ENCODE peak calls at places on chromosomes 12 and 14, in eight cellular contexts. One of them, this sample, is unnamed.

GRCh38 chr12:113347892-113348291 is 10.5 kb upstream of the PLBD2 start:
- DNase-seq in tibial artery: no peak
- DNase-seq in body of pancreas: no peak
- DNase-seq in mesendoderm: no peak
- DNase-seq in heart left ventricle: no peak
- DNase-seq in GM23248: no peak
- DNase-seq in pancreas: no peak
- DNase-seq in psoas muscle: no peak
- DNase-seq in this sample: no peak

GRCh38 chr12:3552726-3553045 is 61.7 kb downstream of the PRMT8 start:
- DNase-seq in tibial artery: no peak
- DNase-seq in body of pancreas: no peak
- DNase-seq in mesendoderm: no peak
- DNase-seq in heart left ventricle: no peak
- DNase-seq in GM23248: no peak
- DNase-seq in pancreas: no peak
- DNase-seq in psoas muscle: no peak
- DNase-seq in this sample: peak; percentile 16

GRCh38 chr12:89439946-89440345 is 84.7 kb downstream of the GALNT4 start:
- DNase-seq in tibial artery: no peak
- DNase-seq in body of pancreas: no peak
- DNase-seq in mesendoderm: no peak
- DNase-seq in heart left ventricle: no peak
- DNase-seq in GM23248: peak; percentile 79
- DNase-seq in pancreas: no peak
- DNase-seq in psoas muscle: no peak
- DNase-seq in this sample: no peak

GRCh38 chr14:36521598-36522345 is 1.7 kb upstream of the NKX2-1 start:
- DNase-seq in tibial artery: no peak
- DNase-seq in body of pancreas: no peak
- DNase-seq in mesendoderm: peak; percentile 50
- DNase-seq in heart left ventricle: no peak
- DNase-seq in GM23248: no peak
- DNase-seq in pancreas: peak; percentile 54
- DNase-seq in psoas muscle: no peak
- DNase-seq in this sample: no peak

GRCh38 chr12:93776581-93777018 is 99.4 kb downstream of the CRADD start:
- DNase-seq in tibial artery: no peak
- DNase-seq in body of pancreas: no peak
- DNase-seq in mesendoderm: no peak
- DNase-seq in heart left ventricle: no peak
- DNase-seq in GM23248: peak; percentile 83
- DNase-seq in pancreas: no peak
- DNase-seq in psoas muscle: no peak
- DNase-seq in this sample: no peak

GRCh38 chr14:55136868-55137785 is 8.1 kb downstream of the LGALS3 start:
- DNase-seq in tibial artery: peak; percentile 73
- DNase-seq in body of pancreas: peak; percentile 62
- DNase-seq in mesendoderm: no peak
- DNase-seq in heart left ventricle: peak; percentile 92
- DNase-seq in GM23248: peak; percentile 85
- DNase-seq in pancreas: no peak
- DNase-seq in psoas muscle: peak; percentile 63
- DNase-seq in this sample: peak; percentile 85

GRCh38 chr14:33943081-33943480 is 7.8 kb downstream of the EGLN3 start:
- DNase-seq in tibial artery: no peak
- DNase-seq in body of pancreas: peak; percentile 29
- DNase-seq in mesendoderm: no peak
- DNase-seq in heart left ventricle: no peak
- DNase-seq in GM23248: no peak
- DNase-seq in pancreas: peak; percentile 64
- DNase-seq in psoas muscle: no peak
- DNase-seq in this sample: no peak

GRCh38 chr14:99125113-99125512 is 146.9 kb downstream of the BCL11B start:
- DNase-seq in tibial artery: no peak
- DNase-seq in body of pancreas: no peak
- DNase-seq in mesendoderm: no peak
- DNase-seq in heart left ventricle: no peak
- DNase-seq in GM23248: no peak
- DNase-seq in pancreas: no peak
- DNase-seq in psoas muscle: no peak
- DNase-seq in this sample: peak; percentile 43

GRCh38 chr14:32709072-32709471 is 229.6 kb upstream of the NPAS3 start:
- DNase-seq in tibial artery: peak; percentile 32
- DNase-seq in body of pancreas: peak; percentile 8
- DNase-seq in mesendoderm: no peak
- DNase-seq in heart left ventricle: peak; percentile 50
- DNase-seq in GM23248: peak; percentile 90
- DNase-seq in pancreas: no peak
- DNase-seq in psoas muscle: no peak
- DNase-seq in this sample: no peak

GRCh38 chr14:89294060-89294459 is 123.0 kb downstream of the FOXN3 start:
- DNase-seq in tibial artery: no peak
- DNase-seq in body of pancreas: peak; percentile 68
- DNase-seq in mesendoderm: no peak
- DNase-seq in heart left ventricle: peak; percentile 43
- DNase-seq in GM23248: no peak
- DNase-seq in pancreas: no peak
- DNase-seq in psoas muscle: no peak
- DNase-seq in this sample: no peak

GRCh38 chr12:115194448-115194847 is 510.5 kb upstream of the TBX3 start:
- DNase-seq in tibial artery: no peak
- DNase-seq in body of pancreas: no peak
- DNase-seq in mesendoderm: peak; percentile 47
- DNase-seq in heart left ventricle: no peak
- DNase-seq in GM23248: no peak
- DNase-seq in pancreas: no peak
- DNase-seq in psoas muscle: no peak
- DNase-seq in this sample: no peak

GRCh38 chr14:92499216-92499615 is 14.4 kb upstream of the RIN3 start:
- DNase-seq in tibial artery: no peak
- DNase-seq in body of pancreas: no peak
- DNase-seq in mesendoderm: no peak
- DNase-seq in heart left ventricle: no peak
- DNase-seq in GM23248: no peak
- DNase-seq in pancreas: no peak
- DNase-seq in psoas muscle: no peak
- DNase-seq in this sample: peak; percentile 29

GRCh38 chr12:68733661-68734071 is 12.3 kb upstream of the SLC35E3 start:
- DNase-seq in tibial artery: no peak
- DNase-seq in body of pancreas: no peak
- DNase-seq in mesendoderm: peak; percentile 52
- DNase-seq in heart left ventricle: no peak
- DNase-seq in GM23248: peak; percentile 88
- DNase-seq in pancreas: no peak
- DNase-seq in psoas muscle: no peak
- DNase-seq in this sample: no peak

GRCh38 chr12:75975692-75976091 is 55.9 kb downstream of the PHLDA1 start:
- DNase-seq in tibial artery: no peak
- DNase-seq in body of pancreas: no peak
- DNase-seq in mesendoderm: no peak
- DNase-seq in heart left ventricle: no peak
- DNase-seq in GM23248: no peak
- DNase-seq in pancreas: no peak
- DNase-seq in psoas muscle: no peak
- DNase-seq in this sample: no peak

GRCh38 chr12:116532986-116533342 is 26.2 kb upstream of the MAP1LC3B2 start:
- DNase-seq in tibial artery: no peak
- DNase-seq in body of pancreas: peak; percentile 66
- DNase-seq in mesendoderm: no peak
- DNase-seq in heart left ventricle: no peak
- DNase-seq in GM23248: no peak
- DNase-seq in pancreas: no peak
- DNase-seq in psoas muscle: no peak
- DNase-seq in this sample: no peak

GRCh38 chr12:26725517-26725916 is 107.5 kb downstream of the ITPR2 start:
- DNase-seq in tibial artery: no peak
- DNase-seq in body of pancreas: no peak
- DNase-seq in mesendoderm: no peak
- DNase-seq in heart left ventricle: no peak
- DNase-seq in GM23248: no peak
- DNase-seq in pancreas: no peak
- DNase-seq in psoas muscle: no peak
- DNase-seq in this sample: no peak

GRCh38 chr14:76742961-76743360 is 18.3 kb upstream of the VASH1 start:
- DNase-seq in tibial artery: no peak
- DNase-seq in body of pancreas: no peak
- DNase-seq in mesendoderm: no peak
- DNase-seq in heart left ventricle: no peak
- DNase-seq in GM23248: no peak
- DNase-seq in pancreas: no peak
- DNase-seq in psoas muscle: no peak
- DNase-seq in this sample: no peak

GRCh38 chr14:77264466-77265186 is 6.4 kb downstream of the NGB start:
- DNase-seq in tibial artery: no peak
- DNase-seq in body of pancreas: no peak
- DNase-seq in mesendoderm: no peak
- DNase-seq in heart left ventricle: no peak
- DNase-seq in GM23248: no peak
- DNase-seq in pancreas: peak; percentile 22
- DNase-seq in psoas muscle: no peak
- DNase-seq in this sample: no peak

GRCh38 chr14:87712386-87713113 is 280.4 kb downstream of the GALC start:
- DNase-seq in tibial artery: no peak
- DNase-seq in body of pancreas: no peak
- DNase-seq in mesendoderm: peak; percentile 66
- DNase-seq in heart left ventricle: no peak
- DNase-seq in GM23248: no peak
- DNase-seq in pancreas: no peak
- DNase-seq in psoas muscle: no peak
- DNase-seq in this sample: no peak

GRCh38 chr14:65156568-65157366 is 54.5 kb upstream of the MAX start:
- DNase-seq in tibial artery: peak; percentile 53
- DNase-seq in body of pancreas: peak; percentile 44
- DNase-seq in mesendoderm: no peak
- DNase-seq in heart left ventricle: no peak
- DNase-seq in GM23248: peak; percentile 86
- DNase-seq in pancreas: no peak
- DNase-seq in psoas muscle: peak; percentile 40
- DNase-seq in this sample: peak; percentile 79

GRCh38 chr12:111616177-111616623 is 17.1 kb upstream of the ATXN2 start:
- DNase-seq in tibial artery: no peak
- DNase-seq in body of pancreas: peak; percentile 22
- DNase-seq in mesendoderm: no peak
- DNase-seq in heart left ventricle: no peak
- DNase-seq in GM23248: peak; percentile 22
- DNase-seq in pancreas: no peak
- DNase-seq in psoas muscle: no peak
- DNase-seq in this sample: no peak

GRCh38 chr12:52926596-52927241 is 21.8 kb upstream of the KRT8 start:
- DNase-seq in tibial artery: no peak
- DNase-seq in body of pancreas: no peak
- DNase-seq in mesendoderm: no peak
- DNase-seq in heart left ventricle: no peak
- DNase-seq in GM23248: peak; percentile 20
- DNase-seq in pancreas: no peak
- DNase-seq in psoas muscle: no peak
- DNase-seq in this sample: no peak

GRCh38 chr14:102659797-102660196 is 67.3 kb downstream of the RCOR1 start:
- DNase-seq in tibial artery: no peak
- DNase-seq in body of pancreas: no peak
- DNase-seq in mesendoderm: no peak
- DNase-seq in heart left ventricle: no peak
- DNase-seq in GM23248: peak; percentile 83
- DNase-seq in pancreas: no peak
- DNase-seq in psoas muscle: no peak
- DNase-seq in this sample: no peak

DNA sequence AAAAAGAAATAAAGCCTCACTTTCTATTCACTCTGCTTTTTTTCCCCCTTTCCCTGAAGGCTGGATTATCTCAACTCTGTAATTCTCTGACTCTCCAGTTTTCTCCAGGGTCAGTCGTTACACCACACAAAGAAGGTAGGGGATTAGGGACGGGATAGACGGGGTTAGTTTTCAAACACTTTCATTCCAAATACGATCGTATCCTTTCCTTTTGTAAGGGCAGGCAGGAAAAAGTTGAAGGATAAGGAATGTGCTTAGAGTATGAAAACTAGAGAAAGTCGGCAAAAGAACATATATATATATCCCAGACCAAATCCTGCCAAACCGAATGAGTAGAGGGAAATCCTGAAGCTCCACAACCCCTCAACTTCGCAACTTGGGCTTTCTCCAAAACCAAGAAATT is 581 bp upstream of the ESYT1 start:
- DNase-seq in tibial artery: no peak
- DNase-seq in body of pancreas: no peak
- DNase-seq in mesendoderm: no peak
- DNase-seq in heart left ventricle: no peak
- DNase-seq in GM23248: no peak
- DNase-seq in pancreas: no peak
- DNase-seq in psoas muscle: no peak
- DNase-seq in this sample: no peak
- H3K4me3 ChIP-seq in tibial artery: peak overlapping the region; percentile 74
- H3K4me3 ChIP-seq in body of pancreas: no peak overlapping the region
- H3K4me3 ChIP-seq in mesendoderm: no peak overlapping the region
- H3K4me3 ChIP-seq in heart left ventricle: peak overlapping the region; percentile 78
- H3K4me3 ChIP-seq in GM23248: peak overlapping the region; percentile 81
- H3K4me3 ChIP-seq in pancreas: peak overlapping the region; percentile 24
- H3K4me3 ChIP-seq in psoas muscle: peak overlapping the region; percentile 86
- H3K4me3 ChIP-seq in this sample: peak overlapping the region; percentile 61

DNA sequence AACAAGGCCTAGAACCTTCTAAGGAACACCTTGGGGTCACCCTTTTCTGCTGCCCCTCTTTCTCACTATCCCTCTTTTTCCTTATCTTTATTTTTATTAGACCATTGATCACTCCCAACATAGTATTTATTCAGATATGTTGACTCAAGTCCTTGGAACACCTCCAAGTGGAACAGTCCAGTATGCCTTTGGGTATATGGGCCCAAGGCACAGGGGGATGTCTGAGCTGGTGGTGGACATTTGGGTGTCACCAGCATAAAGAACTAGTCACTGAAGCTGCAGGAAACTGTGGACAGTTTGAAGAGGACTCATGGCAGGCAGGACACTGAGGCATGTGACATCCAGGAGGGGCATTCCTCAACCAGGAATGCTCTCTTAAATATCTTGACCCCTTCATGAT is 105.6 kb downstream of the VEZT start:
- DNase-seq in tibial artery: no peak
- DNase-seq in body of pancreas: no peak
- DNase-seq in mesendoderm: no peak
- DNase-seq in heart left ventricle: no peak
- DNase-seq in GM23248: no peak
- DNase-seq in pancreas: no peak
- DNase-seq in psoas muscle: no peak
- DNase-seq in this sample: no peak
- H3K27ac ChIP-seq in tibial artery: no peak overlapping the region
- H3K27ac ChIP-seq in body of pancreas: no peak overlapping the region
- H3K27ac ChIP-seq in mesendoderm: no peak overlapping the region
- H3K27ac ChIP-seq in heart left ventricle: no peak overlapping the region
- H3K27ac ChIP-seq in GM23248: no peak overlapping the region
- H3K27ac ChIP-seq in pancreas: no peak overlapping the region
- H3K27ac ChIP-seq in psoas muscle: no peak overlapping the region
- H3K27ac ChIP-seq in this sample: no peak overlapping the region

GRCh38 chr12:39393179-39393578 is 49.7 kb downstream of the KIF21A start:
- DNase-seq in tibial artery: no peak
- DNase-seq in body of pancreas: no peak
- DNase-seq in mesendoderm: peak; percentile 41
- DNase-seq in heart left ventricle: no peak
- DNase-seq in GM23248: no peak
- DNase-seq in pancreas: no peak
- DNase-seq in psoas muscle: no peak
- DNase-seq in this sample: no peak
- H3K4me3 ChIP-seq in tibial artery: no peak overlapping the region
- H3K4me3 ChIP-seq in body of pancreas: no peak overlapping the region
- H3K4me3 ChIP-seq in mesendoderm: no peak overlapping the region
- H3K4me3 ChIP-seq in heart left ventricle: no peak overlapping the region
- H3K4me3 ChIP-seq in GM23248: no peak overlapping the region
- H3K4me3 ChIP-seq in pancreas: no peak overlapping the region
- H3K4me3 ChIP-seq in psoas muscle: no peak overlapping the region
- H3K4me3 ChIP-seq in this sample: no peak overlapping the region

GRCh38 chr12:49944046-49944445 is 6.5 kb upstream of the AQP2 start:
- DNase-seq in tibial artery: no peak
- DNase-seq in body of pancreas: no peak
- DNase-seq in mesendoderm: no peak
- DNase-seq in heart left ventricle: no peak
- DNase-seq in GM23248: no peak
- DNase-seq in pancreas: no peak
- DNase-seq in psoas muscle: no peak
- DNase-seq in this sample: peak; percentile 64
- H3K27ac ChIP-seq in tibial artery: no peak overlapping the region
- H3K27ac ChIP-seq in body of pancreas: no peak overlapping the region
- H3K27ac ChIP-seq in mesendoderm: no peak overlapping the region
- H3K27ac ChIP-seq in heart left ventricle: no peak overlapping the region
- H3K27ac ChIP-seq in GM23248: no peak overlapping the region
- H3K27ac ChIP-seq in pancreas: no peak overlapping the region
- H3K27ac ChIP-seq in psoas muscle: no peak overlapping the region
- H3K27ac ChIP-seq in this sample: no peak overlapping the region